ENCODE peak calls at places on chromosomes 13 and 19, in six cellular contexts. F, K, W, C, M and A are unnamed samples. For H3K4me1, the result is how much of the 10 kb centered on the place peaks cover.

GRCh38 chr13:103772576-103772975 is 706.4 kb upstream of the SLC10A2 start:
- DNase-seq in K (no peak), F (no peak), W (no peak), C (peak), M (peak), A (no peak)

GRCh38 chr19:10533656-10534386 is 9.9 kb upstream of the ATG4D start:
- DNase-seq in W (no peak), M (no peak), F (no peak), C (no peak), K (no peak), A (no peak)

GRCh38 chr19:590396-590745 is 690 bp downstream of the HCN2 start:
- DNase-seq in F (no peak), M (no peak), K (no peak), C (peak), W (no peak), A (no peak)

GRCh38 chr19:29676586-29676985 is 11.3 kb downstream of the PLEKHF1 start:
- DNase-seq in F (no peak), K (no peak), M (no peak), C (no peak), W (no peak), A (no peak)

GRCh38 chr13:110369400-110369799 is 62.3 kb downstream of the COL4A2 start:
- DNase-seq in K (no peak), W (no peak), F (no peak), M (no peak), C (no peak), A (no peak)

GRCh38 chr19:3712663-3713531 is 4.7 kb downstream of the TJP3 start:
- DNase-seq in C (no peak), M (no peak), W (peak), F (no peak), K (no peak), A (no peak)

GRCh38 chr13:77894743-77895142 is 23.9 kb downstream of the EDNRB start:
- DNase-seq in C (no peak), F (no peak), M (no peak), K (no peak), W (no peak), A (no peak)

GRCh38 chr13:25069911-25070310 is 26.0 kb upstream of the PABPC3 start:
- DNase-seq in C (no peak), M (no peak), K (no peak), F (no peak), W (no peak), A (no peak)

GRCh38 chr19:46847528-46847927 is 3.1 kb downstream of the AP2S1 start:
- DNase-seq in M (no peak), F (no peak), W (no peak), C (no peak), K (no peak), A (no peak)

GRCh38 chr13:56424246-56424645 is 716.5 kb upstream of the PRR20A start:
- DNase-seq in C (no peak), K (no peak), M (no peak), W (no peak), F (no peak), A (no peak)

DNA sequence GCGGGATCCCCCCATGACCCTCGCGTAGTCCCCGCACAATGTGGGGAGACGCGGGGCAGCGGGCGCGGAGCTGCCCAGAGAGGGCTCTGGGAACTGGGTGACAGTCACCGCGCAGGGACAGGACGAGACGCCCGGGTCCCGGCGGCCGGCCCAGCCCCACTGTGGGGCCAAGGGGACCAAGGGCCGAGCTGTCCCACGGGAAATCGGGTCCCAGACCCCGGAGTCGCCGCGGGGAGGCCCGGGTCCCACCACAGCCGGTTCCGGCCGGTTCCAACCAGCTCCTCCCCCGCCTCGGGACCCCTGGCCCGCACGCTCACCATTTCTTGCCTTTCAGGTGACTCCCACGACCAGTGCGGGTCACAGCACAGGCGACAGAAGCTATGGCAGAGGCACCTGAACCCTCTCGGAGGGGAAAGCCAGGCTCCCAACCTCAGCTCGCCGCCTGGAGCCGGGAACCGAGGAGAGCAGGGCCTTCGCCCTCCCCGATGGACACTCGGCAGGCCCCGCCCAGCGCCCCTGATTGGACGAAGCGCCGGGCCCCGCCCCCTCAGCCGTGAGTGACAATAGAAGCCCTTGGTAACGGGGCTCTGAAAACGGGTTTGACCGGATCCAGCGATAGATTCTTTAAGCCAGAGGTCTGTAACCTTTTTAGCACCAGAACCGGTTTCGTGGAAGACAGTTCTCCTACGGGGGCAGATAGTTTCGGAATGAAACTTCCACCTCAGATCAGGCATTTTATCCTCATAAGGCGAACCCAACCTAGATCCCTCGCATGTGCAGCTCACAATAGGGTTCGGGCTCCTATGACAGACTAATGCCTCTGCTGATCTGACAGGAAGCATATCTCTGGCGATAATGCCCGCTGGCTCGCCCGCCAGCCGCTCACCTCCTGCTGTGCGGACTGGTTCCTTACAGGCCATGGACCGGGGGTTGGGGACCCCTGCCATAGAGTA is at the start of gene ZNF433:
- DNase-seq in M (peak), W (no peak), F (peak), K (no peak), C (peak), A (peak)
- TF ChIP-seq ZNF274 in M (peak), W (no peak), F (no peak), K (no peak), C (no peak), A (no peak)

GRCh38 chr19:38663156-38663651 is 15.8 kb downstream of the ACTN4 start:
- DNase-seq in M (no peak), K (no peak), F (no peak), C (no peak), W (no peak), A (no peak)

GRCh38 chr19:38665219-38665931 is 17.9 kb downstream of the ACTN4 start:
- DNase-seq in W (no peak), C (no peak), F (no peak), K (no peak), M (no peak), A (no peak)

GRCh38 chr19:38665950-38666661 is 18.7 kb downstream of the ACTN4 start:
- DNase-seq in C (no peak), F (peak), W (no peak), K (no peak), M (peak), A (peak)

GRCh38 chr19:38663957-38664502 is 16.6 kb downstream of the ACTN4 start:
- DNase-seq in F (no peak), C (peak), M (no peak), K (no peak), W (no peak), A (no peak)

GRCh38 chr19:38664503-38665211 is 17.2 kb downstream of the ACTN4 start:
- DNase-seq in C (peak), W (no peak), K (no peak), F (no peak), M (no peak), A (no peak)
- H3K9ac ChIP-seq in C (peak), W (peak), K (no peak), F (peak), M (peak), A (peak)

DNA sequence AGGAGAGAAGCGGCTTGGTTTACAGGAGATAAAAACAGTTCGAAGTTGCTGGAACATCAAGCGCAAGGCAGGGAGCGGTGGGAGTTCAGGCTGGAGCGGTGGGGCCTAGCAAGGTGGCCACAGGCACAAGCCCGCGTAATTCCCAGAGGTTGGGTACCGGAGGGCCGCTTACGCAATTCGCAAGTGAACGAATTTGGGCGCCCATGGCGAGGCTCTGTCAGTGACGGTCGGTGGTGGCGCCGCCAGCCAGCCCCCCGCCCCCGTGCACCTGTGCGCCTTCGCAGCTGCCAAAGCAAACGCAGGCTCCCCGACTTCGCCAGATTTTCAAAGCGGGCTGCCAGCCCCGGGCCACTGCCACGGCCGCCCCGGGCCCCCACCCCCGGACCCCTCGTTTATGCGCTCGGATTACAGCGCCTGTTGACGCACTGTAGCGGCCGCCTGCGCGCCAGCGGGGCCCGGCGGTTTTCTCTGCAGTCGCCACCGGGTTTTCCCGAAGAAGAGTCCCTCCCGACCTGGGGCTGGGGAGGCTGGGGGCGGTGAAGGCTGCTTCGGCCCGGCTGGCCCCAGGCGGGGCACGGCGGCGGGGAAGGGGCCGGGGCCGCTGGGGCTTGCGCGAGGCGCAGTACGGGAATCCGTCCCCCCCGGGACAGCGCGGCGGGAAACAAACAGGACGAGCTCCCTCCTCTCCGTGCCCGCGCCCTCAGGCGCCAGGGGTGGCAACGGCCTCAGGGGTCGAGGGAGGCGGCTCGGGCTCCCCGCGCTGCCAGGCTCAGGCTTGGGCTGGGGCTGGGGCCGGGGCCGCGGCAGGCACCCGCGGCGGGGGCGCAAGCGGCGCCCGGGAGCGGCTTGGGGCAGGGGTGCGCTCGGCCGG is 714 bp downstream of the N4BP2L1 start:
- DNase-seq in M (no peak), K (no peak), W (no peak), C (no peak), F (no peak), A (no peak)
- H3K4me1 ChIP-seq in M (half or more), K (under half), W (under half), C (under half), F (under half), A (under half)

GRCh38 chr19:28667348-28667977 is 545.5 kb downstream of the UQCRFS1 start:
- DNase-seq in C (peak), K (no peak), M (no peak), W (no peak), F (no peak), A (no peak)

GRCh38 chr19:28665748-28666147 is 547.2 kb downstream of the UQCRFS1 start:
- DNase-seq in M (no peak), W (no peak), C (no peak), K (no peak), F (no peak), A (no peak)

GRCh38 chr19:28669804-28670203 is 543.1 kb downstream of the UQCRFS1 start:
- DNase-seq in M (no peak), F (no peak), K (no peak), C (no peak), W (no peak), A (no peak)

GRCh38 chr19:28670894-28671293 is 542.1 kb downstream of the UQCRFS1 start:
- DNase-seq in W (no peak), C (no peak), K (no peak), F (no peak), M (no peak), A (no peak)
- TF ChIP-seq ZNF274 in W (no peak), C (no peak), K (no peak), F (no peak), M (no peak), A (no peak)

GRCh38 chr19:8366121-8366581 is 2.2 kb downstream of the ANGPTL4 start:
- DNase-seq in M (no peak), K (no peak), C (no peak), W (no peak), F (no peak), A (no peak)

GRCh38 chr19:8367327-8368001 is 3.5 kb downstream of the ANGPTL4 start:
- DNase-seq in M (no peak), C (peak), K (no peak), W (no peak), F (peak), A (no peak)

GRCh38 chr19:8363803-8364771 is at the start of gene ANGPTL4:
- DNase-seq in C (peak), M (no peak), F (no peak), K (no peak), W (peak), A (no peak)

GRCh38 chr19:8368136-8368535 is 4.2 kb downstream of the ANGPTL4 start:
- DNase-seq in K (no peak), C (no peak), F (no peak), M (no peak), W (no peak), A (no peak)

GRCh38 chr19:8366961-8367326 is 3.0 kb downstream of the ANGPTL4 start:
- DNase-seq in K (no peak), M (no peak), W (no peak), F (no peak), C (no peak), A (no peak)
- H3K9ac ChIP-seq in K (no peak), M (no peak), W (peak), F (no peak), C (peak), A (peak)

GRCh38 chr19:1827566-1828278 is 15.6 kb upstream of the ATP8B3 start:
- DNase-seq in F (no peak), K (no peak), W (no peak), C (no peak), M (no peak), A (no peak)
- H3K4me1 ChIP-seq in F (under half), K (under half), W (under half), C (half or more), M (under half), A (under half)

GRCh38 chr13:107421951-107422350 is 793.4 kb downstream of the LIG4 start:
- DNase-seq in K (no peak), W (no peak), C (no peak), M (no peak), F (no peak), A (no peak)
- TF ChIP-seq ZNF274 in K (no peak), W (no peak), C (no peak), M (no peak), F (no peak), A (no peak)

GRCh38 chr13:43787998-43788397 is 1.2 kb upstream of the ENOX1 start:
- DNase-seq in C (peak), K (no peak), M (no peak), W (peak), F (no peak), A (no peak)
- H3K9ac ChIP-seq in C (no peak), K (no peak), M (no peak), W (peak), F (no peak), A (no peak)

DNA sequence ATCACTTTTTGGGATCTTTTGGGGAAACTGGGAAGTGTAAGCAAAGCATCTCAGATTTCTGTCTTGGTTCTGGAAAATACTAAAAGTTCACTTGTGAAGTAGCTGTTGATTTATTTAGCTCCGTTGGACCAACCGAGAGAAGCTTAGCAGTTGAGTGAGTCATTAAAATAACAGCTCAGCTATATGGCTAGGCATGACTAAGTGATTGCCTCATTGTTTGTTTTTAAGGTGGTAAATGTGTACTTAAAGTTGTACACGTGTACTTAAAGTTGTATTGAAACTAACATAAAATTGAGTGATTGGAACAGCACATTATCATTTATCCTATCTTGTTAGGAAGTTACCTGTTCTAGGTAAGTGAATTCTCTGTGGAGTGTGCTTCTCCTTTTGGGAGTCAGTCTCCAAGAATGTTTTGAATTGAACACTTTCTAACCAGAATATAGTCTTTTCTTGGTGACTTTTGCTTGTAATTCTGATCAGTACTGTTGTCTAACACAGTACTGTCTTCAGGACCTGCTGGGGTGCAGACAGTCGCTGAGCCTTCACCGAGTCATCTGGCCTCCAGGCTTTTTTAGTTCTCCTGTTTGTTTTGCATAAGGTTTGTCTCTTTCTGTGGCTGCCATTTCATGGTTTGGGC is 2.9 kb upstream of the DCUN1D2 start:
- DNase-seq in K (peak), W (peak), C (peak), M (peak), F (no peak), A (no peak)
- H3K4me1 ChIP-seq in K (under half), W (under half), C (under half), M (half or more), F (under half), A (under half)

GRCh38 chr13:49776871-49777270 is 15.6 kb downstream of the KPNA3 start:
- DNase-seq in W (no peak), K (no peak), F (no peak), C (no peak), M (no peak), A (no peak)
- TF ChIP-seq ZNF274 in W (no peak), K (no peak), F (no peak), C (no peak), M (no peak), A (no peak)